ENCODE peak calls at places on chromosomes 6 and 20, in four cellular contexts. O is K562, H is GM12878, T is WTC11. P is an unnamed sample.

GRCh38 chr20:44918342-44918741 is 8.5 kb downstream of the PABPC1L start:
- DNase-seq in O (no peak), T (no peak), H (no peak), P (no peak)

GRCh38 chr20:46681032-46681854 is 8.0 kb downstream of the TP53RK start:
- DNase-seq in T (peak), O (peak), H (peak), P (peak)

GRCh38 chr20:58471161-58471834 is 43.9 kb downstream of the APCDD1L start:
- DNase-seq in T (no peak), O (no peak), H (no peak), P (no peak)

GRCh38 chr6:90044182-90044832 is 150.0 kb downstream of the GJA10 start:
- DNase-seq in T (no peak), O (no peak), H (no peak), P (no peak)

GRCh38 chr20:23114448-23114847 is 28.3 kb upstream of the CD93 start:
- DNase-seq in O (no peak), T (no peak), H (no peak), P (no peak)

GRCh38 chr6:73585566-73586415 is 65.0 kb upstream of the EEF1A1 start:
- DNase-seq in T (no peak), O (peak), H (peak), P (peak)

GRCh38 chr6:37561361-37561760 is 61.7 kb upstream of the CCDC167 start:
- DNase-seq in O (no peak), H (no peak), T (no peak), P (no peak)

GRCh38 chr6:167704396-167704801 is 122.3 kb upstream of the AFDN start:
- DNase-seq in O (no peak), H (no peak), T (no peak), P (no peak)

GRCh38 chr6:79468116-79468515 is 69.1 kb downstream of the LCA5 start:
- DNase-seq in O (no peak), H (no peak), T (no peak), P (no peak)

GRCh38 chr20:3202965-3203314 is 1.5 kb downstream of the DDRGK1 start:
- DNase-seq in H (no peak), T (no peak), O (no peak), P (no peak)

GRCh38 chr6:140380371-140381218 is 1006.1 kb upstream of the CITED2 start:
- DNase-seq in T (no peak), O (no peak), H (no peak), P (peak)

GRCh38 chr6:34544776-34545471 is 11.2 kb downstream of the SPDEF start:
- DNase-seq in O (peak), H (no peak), T (no peak), P (no peak)

GRCh38 chr6:85078071-85078470 is 313.7 kb upstream of the TBX18 start:
- DNase-seq in H (no peak), O (peak), T (no peak), P (peak)

GRCh38 chr6:83708546-83708969 is 343 bp downstream of the SNAP91 start:
- DNase-seq in O (no peak), H (no peak), T (peak), P (no peak)

GRCh38 chr6:148455674-148456559 is 113.3 kb downstream of the SASH1 start:
- DNase-seq in H (no peak), O (no peak), T (no peak), P (no peak)

GRCh38 chr6:30782425-30783014 is 38.2 kb upstream of the IER3 start:
- DNase-seq in O (no peak), H (no peak), T (no peak), P (peak)

GRCh38 chr6:157148391-157149323 is 174.7 kb downstream of the TMEM242 start:
- DNase-seq in H (no peak), T (no peak), O (no peak), P (no peak)

GRCh38 chr6:75611011-75611701 is 9.5 kb downstream of the SENP6 start:
- DNase-seq in T (no peak), H (no peak), O (no peak), P (no peak)

GRCh38 chr6:133432021-133432989 is 191.1 kb downstream of the EYA4 start:
- DNase-seq in H (no peak), O (no peak), T (peak), P (no peak)

GRCh38 chr6:13638626-13639025 is 23.5 kb downstream of the NOL7 start:
- DNase-seq in H (no peak), O (no peak), T (no peak), P (no peak)

GRCh38 chr6:53312355-53312754 is 36.4 kb downstream of the ELOVL5 start:
- DNase-seq in H (no peak), O (peak), T (no peak), P (no peak)

GRCh38 chr6:4664117-4664626 is 112.0 kb upstream of the CDYL start:
- DNase-seq in H (no peak), O (no peak), T (no peak), P (no peak)

GRCh38 chr20:53191957-53192356 is 219.8 kb downstream of the TSHZ2 start:
- DNase-seq in T (no peak), H (no peak), O (no peak), P (no peak)

GRCh38 chr6:82013561-82014275 is 233.8 kb downstream of the IBTK start:
- DNase-seq in H (no peak), O (no peak), T (no peak), P (peak)

GRCh38 chr6:78131521-78131920 is 478.7 kb downstream of the MEI4 start:
- DNase-seq in T (no peak), O (no peak), H (no peak), P (no peak)

GRCh38 chr20:57655812-57656161 is 35.6 kb upstream of the ZBP1 start:
- DNase-seq in T (peak), O (peak), H (no peak), P (no peak)

GRCh38 chr6:41713161-41713649 is 22.2 kb downstream of the TFEB start:
- DNase-seq in T (no peak), O (no peak), H (no peak), P (no peak)

GRCh38 chr6:108667984-108668383 is 107.3 kb downstream of the FOXO3 start:
- DNase-seq in T (no peak), H (no peak), O (no peak), P (no peak)
- TF ChIP-seq ESRRA in T (no peak), H (no peak), O (no peak), P (no peak)

GRCh38 chr6:144150673-144151009 is 324 bp downstream of the STX11 start:
- DNase-seq in T (peak), H (no peak), O (peak), P (no peak)
- TF ChIP-seq CBFB in T (no peak), H (no peak), O (no peak), P (no peak)

DNA sequence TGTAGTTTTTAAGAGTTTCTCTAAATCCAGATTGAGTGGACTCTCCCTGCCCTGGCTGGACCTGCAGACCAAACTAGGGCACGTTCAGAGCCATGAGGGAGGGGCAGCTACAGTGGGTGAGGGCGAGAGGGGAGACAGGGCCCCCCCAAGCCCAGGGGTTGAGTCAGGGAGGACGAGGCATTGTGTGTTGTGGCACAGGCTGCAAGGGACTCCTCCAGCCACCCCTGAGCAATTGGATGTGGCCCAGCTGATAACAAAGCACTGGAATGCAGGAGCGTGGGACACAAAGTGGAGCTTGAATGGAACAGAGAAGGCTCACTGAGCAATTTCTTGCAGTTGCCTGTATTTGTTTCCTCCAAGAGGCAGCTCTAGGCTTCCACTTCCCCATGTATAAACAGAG is 43.5 kb upstream of the MYL9 start:
- DNase-seq in T (no peak), H (no peak), O (no peak), P (no peak)
- TF ChIP-seq ESRRA in T (no peak), H (no peak), O (no peak), P (no peak)

GRCh38 chr20:1718604-1719384 is 61.2 kb upstream of the SIRPG start:
- DNase-seq in H (no peak), T (no peak), O (no peak), P (no peak)

GRCh38 chr20:1720845-1721475 is 63.4 kb upstream of the SIRPG start:
- DNase-seq in T (no peak), O (no peak), H (no peak), P (no peak)

GRCh38 chr20:1720226-1720625 is 62.6 kb upstream of the SIRPG start:
- DNase-seq in T (no peak), H (no peak), O (no peak), P (no peak)

GRCh38 chr20:1722513-1723050 is 65.0 kb upstream of the SIRPG start:
- DNase-seq in O (no peak), T (no peak), H (no peak), P (no peak)

DNA sequence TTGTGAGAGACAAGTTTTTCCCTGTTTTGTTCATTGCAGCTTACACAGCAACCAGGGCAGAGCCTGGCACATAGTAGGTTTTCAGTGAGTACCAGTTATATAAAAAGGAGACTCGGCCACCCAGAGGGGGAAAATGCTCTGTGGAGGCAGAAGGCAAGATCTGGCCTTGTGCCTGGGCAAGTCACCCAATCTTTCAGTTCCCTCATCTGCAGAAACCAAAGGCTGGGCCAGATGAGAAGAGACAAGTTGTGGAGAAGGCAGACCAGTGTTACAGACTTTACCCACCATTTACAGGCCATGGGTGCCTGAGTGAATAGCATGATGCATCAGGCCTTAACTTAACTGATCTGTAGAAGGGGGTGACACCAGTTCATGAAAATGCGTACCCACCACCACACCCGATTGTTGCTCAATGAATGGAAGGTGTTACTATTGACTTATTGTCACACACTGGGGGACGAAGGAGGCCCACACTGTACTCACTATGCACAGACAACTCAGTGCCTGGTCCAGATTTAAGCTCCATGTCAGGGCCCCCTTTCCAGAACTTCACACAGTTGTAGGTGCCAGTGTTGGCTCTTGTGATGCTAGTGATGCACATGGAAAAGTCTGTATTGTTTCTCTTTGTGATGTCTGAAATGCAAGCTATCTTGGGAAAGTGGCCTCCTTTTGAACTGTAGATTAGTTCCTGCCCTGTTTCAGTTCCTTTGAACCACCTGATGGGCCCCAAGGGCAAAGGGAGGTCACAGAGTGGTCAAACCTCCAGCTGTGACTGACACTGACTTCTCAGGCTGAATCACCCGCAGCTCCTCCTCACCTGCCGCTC is 64.3 kb upstream of the SIRPG start:
- DNase-seq in O (no peak), T (peak), H (no peak), P (no peak)
- TF ChIP-seq CBFB in O (no peak), T (peak), H (no peak), P (no peak)

GRCh38 chr20:37615507-37616425 is 78.1 kb upstream of the CTNNBL1 start:
- DNase-seq in T (peak), H (no peak), O (peak), P (peak)
- TF ChIP-seq ESRRA in T (no peak), H (no peak), O (no peak), P (no peak)

GRCh38 chr6:113018351-113019151 is 671.4 kb downstream of the RFPL4B start:
- DNase-seq in O (no peak), T (no peak), H (no peak), P (no peak)
- TF ChIP-seq CBFB in O (no peak), T (no peak), H (no peak), P (no peak)

GRCh38 chr6:151269318-151269995 is 29.7 kb downstream of the AKAP12 start:
- DNase-seq in T (no peak), O (no peak), H (no peak), P (no peak)
- TF ChIP-seq ESRRA in T (no peak), O (no peak), H (no peak), P (no peak)

GRCh38 chr6:170124150-170124549 is 166.7 kb downstream of the DLL1 start:
- DNase-seq in H (no peak), T (no peak), O (no peak), P (no peak)
- TF ChIP-seq CBFB in H (no peak), T (no peak), O (no peak), P (no peak)

GRCh38 chr6:132188865-132189264 is 212.4 kb downstream of the MOXD1 start:
- DNase-seq in H (no peak), T (no peak), O (no peak), P (no peak)
- TF ChIP-seq ESRRA in H (no peak), T (no peak), O (no peak), P (no peak)